ENCODE peak calls at places on chromosome 21, in six cellular contexts. J, I, U, V, O and W are unnamed samples.

GRCh38 chr21:44531606-44532128 is 8.3 kb downstream of the KRTAP10-1 start:
- DNase-seq in J (no peak), I (no peak), U (no peak), V (no peak), O (no peak), W (no peak)

GRCh38 chr21:33799378-33800090 is 116.1 kb downstream of the ATP5PO start:
- DNase-seq in J (peak), I (no peak), U (no peak), V (no peak), O (no peak), W (peak)

GRCh38 chr21:42063578-42064521 is 7.3 kb upstream of the UMODL1 start:
- DNase-seq in J (peak), I (no peak), U (no peak), V (peak), O (no peak), W (no peak)

GRCh38 chr21:25934771-25935224 is 200.0 kb downstream of the GABPA start:
- DNase-seq in J (peak), I (peak), U (peak), V (no peak), O (peak), W (peak)

GRCh38 chr21:45270306-45270821 is 17.3 kb downstream of the POFUT2 start:
- DNase-seq in J (no peak), I (no peak), U (no peak), V (peak), O (no peak), W (no peak)

GRCh38 chr21:33855190-33855589 is 60.4 kb downstream of the ATP5PO start:
- DNase-seq in J (no peak), I (no peak), U (no peak), V (peak), O (no peak), W (no peak)

GRCh38 chr21:39387461-39388037 is 38.7 kb upstream of the HMGN1 start:
- DNase-seq in J (peak), I (peak), U (peak), V (peak), O (peak), W (peak)

GRCh38 chr21:45266518-45267389 is 20.9 kb downstream of the POFUT2 start:
- DNase-seq in J (no peak), I (no peak), U (peak), V (no peak), O (no peak), W (no peak)

GRCh38 chr21:34528131-34528561 is 16.1 kb upstream of the KCNE1 start:
- DNase-seq in J (no peak), I (no peak), U (no peak), V (no peak), O (no peak), W (no peak)

GRCh38 chr21:16851054-16851453 is 661.8 kb upstream of the CXADR start:
- DNase-seq in J (no peak), I (no peak), U (no peak), V (peak), O (no peak), W (no peak)
- TF ChIP-seq CTCF in J (no peak), I (peak), U (no peak), V (no peak), O (no peak), W (no peak)

DNA sequence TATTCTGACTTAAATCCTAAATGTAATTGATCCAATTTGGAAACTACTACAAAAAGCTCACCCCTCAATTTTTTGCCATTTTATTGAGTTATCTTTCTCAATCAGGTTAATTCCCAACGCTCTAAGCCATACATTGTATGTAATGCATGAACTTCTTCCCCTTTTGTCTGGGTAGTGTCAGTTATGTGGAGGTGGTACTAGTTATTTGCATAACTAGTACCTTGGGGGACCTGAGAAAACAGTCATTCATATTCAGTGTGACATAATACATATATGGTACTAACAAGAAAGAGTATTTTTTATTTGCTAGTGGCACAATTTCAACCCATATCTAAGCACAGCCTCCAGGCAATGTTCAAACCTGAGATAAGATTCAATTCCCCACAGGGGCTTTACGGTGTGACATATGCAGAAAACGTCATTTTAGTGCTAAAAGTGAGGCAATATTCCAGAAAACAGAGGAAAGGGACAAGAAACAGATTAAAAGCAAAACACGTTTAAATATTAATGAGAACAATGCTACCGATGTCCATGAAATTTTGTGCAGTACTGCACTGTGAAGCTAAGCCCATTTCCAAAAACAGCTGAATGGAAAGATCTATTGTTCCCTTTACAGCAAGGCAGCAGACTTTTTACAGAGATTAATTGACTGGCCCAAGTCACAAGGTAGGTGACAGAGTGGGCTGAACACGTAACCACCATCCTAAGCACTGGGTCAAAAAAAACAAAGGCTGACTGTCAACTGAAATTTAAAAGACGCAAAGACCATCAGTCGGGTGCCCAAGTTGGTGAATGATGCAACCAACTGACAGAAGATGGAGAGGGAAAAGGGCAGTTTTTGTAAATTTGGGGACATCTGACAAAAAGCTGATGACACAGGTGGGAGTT is 1.4 kb downstream of the HLCS start:
- DNase-seq in J (no peak), I (no peak), U (no peak), V (no peak), O (no peak), W (no peak)
- H3K4me3 ChIP-seq in J (no peak), I (peak), U (peak), V (peak), O (no peak), W (peak)

GRCh38 chr21:15022608-15023261 is 42.1 kb downstream of the NRIP1 start:
- DNase-seq in J (no peak), I (no peak), U (no peak), V (no peak), O (no peak), W (no peak)
- TF ChIP-seq CTCF in J (no peak), I (peak), U (no peak), V (no peak), O (no peak), W (no peak)

GRCh38 chr21:31559368-31560119 is 99.9 kb upstream of the SOD1 start:
- DNase-seq in J (peak), I (peak), U (peak), V (peak), O (peak), W (peak)
- H3K4me3 ChIP-seq in J (peak), I (peak), U (peak), V (peak), O (peak), W (peak)

DNA sequence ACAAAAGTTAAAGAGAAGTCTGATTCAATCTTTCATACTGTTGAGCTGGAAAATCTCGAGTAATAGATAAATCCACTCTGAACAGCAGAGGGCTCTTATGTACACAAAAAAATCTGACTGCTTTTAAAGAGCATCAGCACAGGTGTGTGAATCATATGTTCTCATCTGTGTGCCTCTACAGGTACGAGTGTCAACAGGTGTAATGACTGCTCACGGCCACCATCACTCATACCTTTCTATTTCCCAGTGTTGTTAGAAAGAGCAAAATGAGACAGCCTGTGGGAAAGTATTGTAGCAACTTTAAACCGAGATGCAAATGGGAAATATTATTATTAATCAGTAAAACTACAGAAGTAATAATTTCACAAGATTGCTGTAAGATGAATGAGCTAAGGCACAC is 49.0 kb upstream of the SCAF4 start:
- DNase-seq in J (no peak), I (no peak), U (no peak), V (peak), O (no peak), W (no peak)
- TF ChIP-seq CTCF in J (peak), I (no peak), U (no peak), V (peak), O (no peak), W (no peak)

DNA sequence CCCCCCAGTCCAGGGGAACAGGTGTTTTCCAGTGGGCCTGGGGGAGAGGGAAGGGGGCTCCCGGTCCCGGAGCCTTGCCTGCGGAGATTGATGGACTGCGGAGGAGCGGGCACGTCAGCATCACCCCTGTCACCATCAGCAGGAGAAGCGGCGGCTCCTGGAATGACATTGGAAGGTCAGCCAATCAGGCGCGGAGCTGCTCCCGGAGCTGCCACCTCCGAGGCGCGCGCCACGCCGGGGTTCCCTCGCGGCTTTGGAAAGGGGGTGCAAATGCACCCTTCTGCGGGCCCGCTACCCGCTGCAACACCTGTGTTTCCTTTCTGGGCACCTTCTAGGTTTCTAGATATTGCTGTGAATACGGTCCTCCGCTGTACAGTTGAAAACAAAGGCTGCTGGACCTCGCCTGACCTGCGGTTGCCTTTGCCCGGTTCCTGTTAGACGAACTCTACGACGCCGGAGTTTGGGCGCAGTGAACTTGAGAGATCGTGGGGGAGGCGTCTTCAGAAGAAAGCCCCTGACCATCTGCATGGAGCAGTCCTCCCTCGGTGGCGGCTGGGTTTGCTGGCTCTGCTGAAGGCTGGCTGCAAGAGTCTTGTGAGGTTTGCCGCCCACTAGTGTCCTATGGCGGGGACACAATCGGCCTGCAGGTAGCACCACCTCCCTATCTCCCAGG is 5.3 kb downstream of the DSCAM start:
- DNase-seq in J (peak), I (no peak), U (no peak), V (peak), O (no peak), W (no peak)
- H3K4me3 ChIP-seq in J (no peak), I (peak), U (peak), V (peak), O (no peak), W (peak)